ENCODE peak calls at places on chromosomes 3 and 15, in nine cellular contexts. C is neural progenitor cell; F is CD8-positive, alpha-beta memory T cell; Y is activated T-helper 1 cell treated with anti-CD3 and anti-CD28 coated beads, Interleukin-12 subunit alpha, Interleukin-12 subunit beta, Interleukin-2, Interleukin-4 antibody, amounts not matched to agents 30 ng/mL and 10 ng/mL and 1 ng/mL, durations not matched to agents 14 hours and 24 hours and 36 hours; V is fibroblast of pulmonary artery; H is NCI-H2107; X is A172; T is stimulated activated effector memory CD8-positive, alpha-beta T cell treated with anti-CD3 and anti-CD28 coated beads, Interleukin-12 subunit alpha, Interleukin-12 subunit beta, amount 100 ng/mL, for 72 hours; U is activated T-cell treated with anti-CD3 and anti-CD28 coated beads for 24 hours. B is an unnamed sample.
A peak's percentile ranks its signal among the peaks of the same experiment; 100 is the strongest.

GRCh38 chr3:50971487-50971924 is 296.8 kb downstream of the DOCK3 start:
- DNase-seq in C (peak; percentile 77), F (peak; percentile 31), Y (peak; percentile 60), V (peak; percentile 56), H (no peak), X (peak; percentile 50), T (peak; percentile 68), U (peak; percentile 39), B (peak; percentile 86)

GRCh38 chr3:70803317-70803716 is 490.9 kb upstream of the MDFIC2 start:
- DNase-seq in C (no peak), F (no peak), Y (no peak), V (no peak), H (no peak), X (no peak), T (no peak), U (no peak), B (no peak)

GRCh38 chr15:88644741-88645140 is 5.9 kb downstream of the ISG20 start:
- DNase-seq in C (no peak), F (no peak), Y (no peak), V (no peak), H (no peak), X (no peak), T (no peak), U (no peak), B (no peak)

GRCh38 chr3:127984241-127984975 is 67.8 kb upstream of the SEC61A1 start:
- DNase-seq in C (no peak), F (no peak), Y (no peak), V (no peak), H (no peak), X (no peak), T (no peak), U (no peak), B (no peak)

GRCh38 chr3:42539871-42540714 is 37.6 kb downstream of the VIPR1 start:
- DNase-seq in C (peak; percentile 78), F (peak; percentile 53), Y (peak; percentile 36), V (peak; percentile 40), H (no peak), X (peak; percentile 26), T (peak; percentile 83), U (peak; percentile 46), B (peak; percentile 94)

GRCh38 chr3:189071452-189071851 is 100.3 kb upstream of the TPRG1 start:
- DNase-seq in C (no peak), F (no peak), Y (no peak), V (no peak), H (no peak), X (peak; percentile 37), T (no peak), U (no peak), B (no peak)

GRCh38 chr15:43751885-43752284 is 5.6 kb downstream of the PDIA3 start:
- DNase-seq in C (no peak), F (no peak), Y (no peak), V (no peak), H (no peak), X (no peak), T (no peak), U (no peak), B (no peak)

GRCh38 chr3:44184319-44184953 is 57.2 kb upstream of the TOPAZ1 start:
- DNase-seq in C (peak; percentile 45), F (no peak), Y (no peak), V (no peak), H (no peak), X (no peak), T (no peak), U (no peak), B (peak; percentile 18)

GRCh38 chr15:89335289-89336041 is 841 bp upstream of the POLG start:
- DNase-seq in C (peak; percentile 70), F (peak; percentile 35), Y (no peak), V (no peak), H (no peak), X (no peak), T (no peak), U (no peak), B (peak; percentile 71)

GRCh38 chr15:48370460-48370859 is 39.2 kb downstream of the DUT start:
- DNase-seq in C (no peak), F (no peak), Y (no peak), V (peak; percentile 49), H (peak; percentile 12), X (peak; percentile 29), T (no peak), U (no peak), B (no peak)

GRCh38 chr3:140850210-140850955 is 91.3 kb upstream of the SLC25A36 start:
- DNase-seq in C (no peak), F (no peak), Y (no peak), V (no peak), H (no peak), X (peak; percentile 76), T (no peak), U (no peak), B (no peak)

GRCh38 chr3:16253601-16254000 is 11.1 kb downstream of the DPH3 start:
- DNase-seq in C (no peak), F (no peak), Y (no peak), V (peak; percentile 69), H (no peak), X (no peak), T (peak; percentile 45), U (no peak), B (no peak)

GRCh38 chr15:88649286-88649733 is 10.5 kb downstream of the ISG20 start:
- DNase-seq in C (no peak), F (peak; percentile 39), Y (peak; percentile 52), V (peak; percentile 99), H (no peak), X (peak; percentile 71), T (peak; percentile 83), U (peak; percentile 70), B (no peak)

GRCh38 chr3:73203633-73204032 is 142.2 kb downstream of the EBLN2 start:
- DNase-seq in C (no peak), F (no peak), Y (no peak), V (no peak), H (no peak), X (no peak), T (no peak), U (no peak), B (no peak)

GRCh38 chr15:79608041-79608440 is 175.9 kb downstream of the MINAR1 start:
- DNase-seq in C (no peak), F (no peak), Y (no peak), V (no peak), H (no peak), X (no peak), T (no peak), U (no peak), B (no peak)

GRCh38 chr3:187382609-187383151 is 14.5 kb downstream of the RTP4 start:
- DNase-seq in C (peak; percentile 16), F (no peak), Y (no peak), V (peak; percentile 8), H (no peak), X (no peak), T (no peak), U (no peak), B (no peak)

GRCh38 chr3:153614563-153614962 is 452.5 kb downstream of the RAP2B start:
- DNase-seq in C (no peak), F (no peak), Y (no peak), V (peak; percentile 92), H (no peak), X (peak; percentile 23), T (no peak), U (no peak), B (no peak)

GRCh38 chr15:69679623-69680228 is 227.1 kb downstream of the RPLP1 start:
- DNase-seq in C (no peak), F (no peak), Y (peak; percentile 6), V (no peak), H (no peak), X (no peak), T (peak; percentile 86), U (peak; percentile 26), B (no peak)

GRCh38 chr15:58357529-58358476 is 74.0 kb upstream of the LIPC start:
- DNase-seq in C (no peak), F (no peak), Y (peak; percentile 35), V (peak; percentile 59), H (no peak), X (no peak), T (no peak), U (peak; percentile 32), B (peak; percentile 42)

GRCh38 chr3:354433-354832 is 157.9 kb downstream of the CHL1 start:
- DNase-seq in C (peak; percentile 61), F (no peak), Y (peak; percentile 2), V (peak; percentile 55), H (no peak), X (peak; percentile 48), T (no peak), U (no peak), B (peak; percentile 73)

GRCh38 chr15:89088605-89089315 is 504 bp downstream of the ABHD2 start:
- DNase-seq in C (peak; percentile 47), F (no peak), Y (peak; percentile 15), V (no peak), H (no peak), X (no peak), T (no peak), U (no peak), B (peak; percentile 42)

GRCh38 chr3:58728723-58729122 is 62.1 kb upstream of the FAM3D start:
- DNase-seq in C (no peak), F (no peak), Y (no peak), V (no peak), H (no peak), X (no peak), T (no peak), U (no peak), B (no peak)

GRCh38 chr3:192408007-192408655 is 319.2 kb downstream of the FGF12 start:
- DNase-seq in C (peak; percentile 73), F (no peak), Y (no peak), V (peak; percentile 6), H (no peak), X (no peak), T (no peak), U (no peak), B (peak; percentile 61)

GRCh38 chr3:6860149-6860548 is 766 bp upstream of the GRM7 start:
- DNase-seq in C (peak; percentile 41), F (no peak), Y (no peak), V (no peak), H (no peak), X (no peak), T (no peak), U (no peak), B (no peak)

GRCh38 chr15:70091649-70092461 is 5.9 kb downstream of the TLE3 start:
- DNase-seq in C (no peak), F (no peak), Y (no peak), V (peak; percentile 22), H (peak; percentile 13), X (no peak), T (peak; percentile 75), U (no peak), B (no peak)

B was measured in GM23338.